ENCODE peak calls at places on chromosomes 2 and 18, in seven cellular contexts. One of them, this sample, is unnamed.

GRCh38 chr2:230498506-230499107 is 82.6 kb downstream of the SP100 start:
- DNase-seq in GF-D8: no peak
- DNase-seq in Kasumi-1: no peak
- DNase-seq in AG04450: no peak
- DNase-seq in fibroblast of mammary gland: peak
- DNase-seq in lower leg skin: no peak
- DNase-seq in NCI-H82: no peak
- DNase-seq in this sample: no peak

GRCh38 chr2:186611526-186611925 is 21.7 kb downstream of the ITGAV start:
- DNase-seq in GF-D8: no peak
- DNase-seq in Kasumi-1: no peak
- DNase-seq in AG04450: no peak
- DNase-seq in fibroblast of mammary gland: no peak
- DNase-seq in lower leg skin: no peak
- DNase-seq in NCI-H82: peak
- DNase-seq in this sample: no peak

GRCh38 chr2:11305338-11305737 is 39.1 kb downstream of the ROCK2 start:
- DNase-seq in GF-D8: no peak
- DNase-seq in Kasumi-1: peak
- DNase-seq in AG04450: no peak
- DNase-seq in fibroblast of mammary gland: no peak
- DNase-seq in lower leg skin: no peak
- DNase-seq in NCI-H82: no peak
- DNase-seq in this sample: peak

GRCh38 chr2:128197059-128197458 is 106.1 kb downstream of the UGGT1 start:
- DNase-seq in GF-D8: no peak
- DNase-seq in Kasumi-1: no peak
- DNase-seq in AG04450: no peak
- DNase-seq in fibroblast of mammary gland: no peak
- DNase-seq in lower leg skin: no peak
- DNase-seq in NCI-H82: no peak
- DNase-seq in this sample: no peak

GRCh38 chr2:173999272-173999671 is 34.1 kb upstream of the SP3 start:
- DNase-seq in GF-D8: no peak
- DNase-seq in Kasumi-1: no peak
- DNase-seq in AG04450: no peak
- DNase-seq in fibroblast of mammary gland: no peak
- DNase-seq in lower leg skin: no peak
- DNase-seq in NCI-H82: no peak
- DNase-seq in this sample: no peak

GRCh38 chr2:191009541-191010374 is 4.2 kb downstream of the STAT1 start:
- DNase-seq in GF-D8: no peak
- DNase-seq in Kasumi-1: no peak
- DNase-seq in AG04450: no peak
- DNase-seq in fibroblast of mammary gland: peak
- DNase-seq in lower leg skin: no peak
- DNase-seq in NCI-H82: no peak
- DNase-seq in this sample: peak

GRCh38 chr2:41420219-41420618 is 627.6 kb upstream of the PKDCC start:
- DNase-seq in GF-D8: no peak
- DNase-seq in Kasumi-1: peak
- DNase-seq in AG04450: no peak
- DNase-seq in fibroblast of mammary gland: no peak
- DNase-seq in lower leg skin: no peak
- DNase-seq in NCI-H82: no peak
- DNase-seq in this sample: no peak

GRCh38 chr18:57438669-57439616 is 3.8 kb downstream of the ONECUT2 start:
- DNase-seq in GF-D8: no peak
- DNase-seq in Kasumi-1: peak
- DNase-seq in AG04450: no peak
- DNase-seq in fibroblast of mammary gland: no peak
- DNase-seq in lower leg skin: no peak
- DNase-seq in NCI-H82: peak
- DNase-seq in this sample: no peak

GRCh38 chr2:231554748-231555545 is 24.7 kb upstream of the NMUR1 start:
- DNase-seq in GF-D8: peak
- DNase-seq in Kasumi-1: peak
- DNase-seq in AG04450: peak
- DNase-seq in fibroblast of mammary gland: peak
- DNase-seq in lower leg skin: no peak
- DNase-seq in NCI-H82: no peak
- DNase-seq in this sample: peak

GRCh38 chr18:3269241-3269640 is 7.3 kb downstream of the MYL12B start:
- DNase-seq in GF-D8: no peak
- DNase-seq in Kasumi-1: no peak
- DNase-seq in AG04450: no peak
- DNase-seq in fibroblast of mammary gland: peak
- DNase-seq in lower leg skin: no peak
- DNase-seq in NCI-H82: no peak
- DNase-seq in this sample: no peak

GRCh38 chr2:17309741-17310339 is 208.4 kb downstream of the RAD51AP2 start:
- DNase-seq in GF-D8: no peak
- DNase-seq in Kasumi-1: peak
- DNase-seq in AG04450: no peak
- DNase-seq in fibroblast of mammary gland: peak
- DNase-seq in lower leg skin: no peak
- DNase-seq in NCI-H82: peak
- DNase-seq in this sample: peak

This sample was measured in iris pigment epithelial cell.